ENCODE peak calls at places on chromosomes 2 and 18, in five cellular contexts. One of them, this sample, is unnamed.

GRCh38 chr18:41639218-41639617 is 315.8 kb upstream of the PIK3C3 start:
- DNase-seq in fibroblast of mammary gland: no peak
- DNase-seq in cardiac fibroblast: no peak
- DNase-seq in A549: no peak
- DNase-seq in choroid plexus epithelial cell: no peak
- DNase-seq in this sample: no peak

GRCh38 chr2:199019898-199020507 is 437.7 kb downstream of the SATB2 start:
- DNase-seq in fibroblast of mammary gland: peak
- DNase-seq in cardiac fibroblast: peak
- DNase-seq in A549: peak
- DNase-seq in choroid plexus epithelial cell: peak
- DNase-seq in this sample: no peak

GRCh38 chr2:43412121-43412753 is 183.6 kb downstream of the THADA start:
- DNase-seq in fibroblast of mammary gland: peak
- DNase-seq in cardiac fibroblast: peak
- DNase-seq in A549: peak
- DNase-seq in choroid plexus epithelial cell: peak
- DNase-seq in this sample: no peak

GRCh38 chr2:231162036-231162345 is 36.4 kb upstream of the ARMC9 start:
- DNase-seq in fibroblast of mammary gland: peak
- DNase-seq in cardiac fibroblast: peak
- DNase-seq in A549: no peak
- DNase-seq in choroid plexus epithelial cell: peak
- DNase-seq in this sample: peak

GRCh38 chr18:59985289-59985688 is 85.5 kb downstream of the PMAIP1 start:
- DNase-seq in fibroblast of mammary gland: no peak
- DNase-seq in cardiac fibroblast: no peak
- DNase-seq in A549: no peak
- DNase-seq in choroid plexus epithelial cell: no peak
- DNase-seq in this sample: no peak

GRCh38 chr2:170013802-170014551 is 164.0 kb upstream of the MYO3B start:
- DNase-seq in fibroblast of mammary gland: no peak
- DNase-seq in cardiac fibroblast: peak
- DNase-seq in A549: no peak
- DNase-seq in choroid plexus epithelial cell: peak
- DNase-seq in this sample: no peak

GRCh38 chr18:9575558-9575957 is 38.8 kb downstream of the PPP4R1 start:
- DNase-seq in fibroblast of mammary gland: peak
- DNase-seq in cardiac fibroblast: peak
- DNase-seq in A549: peak
- DNase-seq in choroid plexus epithelial cell: peak
- DNase-seq in this sample: peak

GRCh38 chr2:203675086-203675485 is 31.4 kb upstream of the CD28 start:
- DNase-seq in fibroblast of mammary gland: peak
- DNase-seq in cardiac fibroblast: no peak
- DNase-seq in A549: no peak
- DNase-seq in choroid plexus epithelial cell: peak
- DNase-seq in this sample: no peak

GRCh38 chr18:23114911-23115310 is 20.4 kb upstream of the CABLES1 start:
- DNase-seq in fibroblast of mammary gland: peak
- DNase-seq in cardiac fibroblast: peak
- DNase-seq in A549: peak
- DNase-seq in choroid plexus epithelial cell: peak
- DNase-seq in this sample: no peak

GRCh38 chr2:198127627-198128026 is 323.2 kb downstream of the PLCL1 start:
- DNase-seq in fibroblast of mammary gland: peak
- DNase-seq in cardiac fibroblast: peak
- DNase-seq in A549: peak
- DNase-seq in choroid plexus epithelial cell: peak
- DNase-seq in this sample: no peak

GRCh38 chr2:56168163-56168562 is 15.6 kb upstream of the CCDC85A start:
- DNase-seq in fibroblast of mammary gland: peak
- DNase-seq in cardiac fibroblast: peak
- DNase-seq in A549: no peak
- DNase-seq in choroid plexus epithelial cell: peak
- DNase-seq in this sample: peak

GRCh38 chr2:232779465-232779864 is 3.1 kb upstream of the KCNJ13 start:
- DNase-seq in fibroblast of mammary gland: no peak
- DNase-seq in cardiac fibroblast: no peak
- DNase-seq in A549: no peak
- DNase-seq in choroid plexus epithelial cell: no peak
- DNase-seq in this sample: no peak

GRCh38 chr18:8990276-8991031 is 112.0 kb upstream of the NDUFV2 start:
- DNase-seq in fibroblast of mammary gland: peak
- DNase-seq in cardiac fibroblast: no peak
- DNase-seq in A549: no peak
- DNase-seq in choroid plexus epithelial cell: no peak
- DNase-seq in this sample: no peak

GRCh38 chr2:124988111-124988510 is 963.0 kb downstream of the CNTNAP5 start:
- DNase-seq in fibroblast of mammary gland: no peak
- DNase-seq in cardiac fibroblast: no peak
- DNase-seq in A549: no peak
- DNase-seq in choroid plexus epithelial cell: no peak
- DNase-seq in this sample: no peak

DNA sequence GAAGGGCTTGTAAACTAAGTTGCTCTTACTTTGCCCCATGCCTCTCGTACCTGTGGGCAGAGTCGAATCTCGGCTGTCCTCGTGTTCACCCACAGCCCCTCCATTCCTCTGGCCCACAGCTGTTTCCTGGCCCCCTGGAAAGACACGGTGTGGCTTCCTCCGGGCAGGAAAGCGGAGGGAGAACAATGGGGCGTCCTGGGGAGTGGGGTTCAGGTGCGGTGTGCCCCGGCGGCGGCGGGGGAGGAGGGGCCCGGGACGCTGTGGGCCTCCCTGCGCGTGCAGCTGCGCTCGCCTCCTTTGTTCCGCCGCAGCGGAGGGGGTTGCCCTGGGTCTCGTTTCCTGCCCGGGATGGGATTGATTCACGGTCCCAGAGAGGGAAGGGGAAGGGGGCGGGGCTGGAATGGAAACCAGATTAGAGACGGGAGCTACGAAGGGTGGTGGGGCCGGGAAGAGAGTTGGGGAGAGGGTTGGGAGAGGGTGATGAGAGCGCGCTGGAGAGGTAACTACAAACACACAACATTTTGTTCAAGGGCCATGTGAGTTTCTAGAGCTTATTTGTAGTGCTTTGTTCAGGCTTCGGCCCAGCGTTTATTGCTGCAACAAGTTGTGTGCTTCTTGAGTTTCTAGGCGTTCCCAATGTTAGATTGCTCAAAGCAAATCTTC is 796 bp downstream of the MYO1B start:
- DNase-seq in fibroblast of mammary gland: peak
- DNase-seq in cardiac fibroblast: peak
- DNase-seq in A549: peak
- DNase-seq in choroid plexus epithelial cell: peak
- DNase-seq in this sample: no peak
- H3K4me3 ChIP-seq in fibroblast of mammary gland: peak
- H3K4me3 ChIP-seq in cardiac fibroblast: peak
- H3K4me3 ChIP-seq in A549: peak
- H3K4me3 ChIP-seq in choroid plexus epithelial cell: peak
- H3K4me3 ChIP-seq in this sample: peak

DNA sequence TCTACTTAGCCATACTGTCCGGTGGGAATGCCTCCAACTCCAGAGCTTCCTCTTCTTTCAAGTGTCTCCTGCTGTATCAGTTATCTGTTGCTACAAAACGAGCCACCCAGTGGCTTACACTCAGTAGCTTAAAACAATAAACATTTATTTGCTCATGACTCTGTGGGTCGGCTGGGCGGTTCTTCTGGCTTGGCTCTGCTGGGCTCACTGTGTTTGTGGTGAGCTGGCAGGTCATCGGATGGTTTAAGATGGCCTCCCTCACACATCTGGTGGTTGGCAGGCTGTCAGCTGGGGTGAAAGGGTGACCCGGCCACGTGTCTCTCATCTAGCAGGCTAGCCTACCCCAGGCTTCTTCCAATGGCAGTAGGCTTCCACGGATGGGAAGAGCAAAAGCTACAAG is 122.4 kb upstream of the SLC1A4 start:
- DNase-seq in fibroblast of mammary gland: peak
- DNase-seq in cardiac fibroblast: peak
- DNase-seq in A549: no peak
- DNase-seq in choroid plexus epithelial cell: peak
- DNase-seq in this sample: peak
- TF ChIP-seq CTCF in fibroblast of mammary gland: peak
- TF ChIP-seq CTCF in cardiac fibroblast: no peak
- TF ChIP-seq CTCF in A549: no peak
- TF ChIP-seq CTCF in choroid plexus epithelial cell: peak
- TF ChIP-seq CTCF in this sample: no peak

GRCh38 chr2:128313076-128313836 is 5.4 kb downstream of the HS6ST1 start:
- DNase-seq in fibroblast of mammary gland: peak
- DNase-seq in cardiac fibroblast: peak
- DNase-seq in A549: peak
- DNase-seq in choroid plexus epithelial cell: no peak
- DNase-seq in this sample: no peak
- H3K4me3 ChIP-seq in fibroblast of mammary gland: no peak
- H3K4me3 ChIP-seq in cardiac fibroblast: no peak
- H3K4me3 ChIP-seq in A549: no peak
- H3K4me3 ChIP-seq in choroid plexus epithelial cell: no peak
- H3K4me3 ChIP-seq in this sample: no peak

GRCh38 chr2:164567335-164567989 is 53.8 kb downstream of the GRB14 start:
- DNase-seq in fibroblast of mammary gland: no peak
- DNase-seq in cardiac fibroblast: no peak
- DNase-seq in A549: no peak
- DNase-seq in choroid plexus epithelial cell: no peak
- DNase-seq in this sample: no peak

GRCh38 chr2:164570475-164570874 is 50.8 kb downstream of the GRB14 start:
- DNase-seq in fibroblast of mammary gland: no peak
- DNase-seq in cardiac fibroblast: no peak
- DNase-seq in A549: no peak
- DNase-seq in choroid plexus epithelial cell: no peak
- DNase-seq in this sample: no peak

GRCh38 chr2:164565345-164565744 is 55.9 kb downstream of the GRB14 start:
- DNase-seq in fibroblast of mammary gland: no peak
- DNase-seq in cardiac fibroblast: no peak
- DNase-seq in A549: no peak
- DNase-seq in choroid plexus epithelial cell: peak
- DNase-seq in this sample: no peak

GRCh38 chr2:164568317-164568716 is 53.0 kb downstream of the GRB14 start:
- DNase-seq in fibroblast of mammary gland: no peak
- DNase-seq in cardiac fibroblast: no peak
- DNase-seq in A549: no peak
- DNase-seq in choroid plexus epithelial cell: no peak
- DNase-seq in this sample: no peak

DNA sequence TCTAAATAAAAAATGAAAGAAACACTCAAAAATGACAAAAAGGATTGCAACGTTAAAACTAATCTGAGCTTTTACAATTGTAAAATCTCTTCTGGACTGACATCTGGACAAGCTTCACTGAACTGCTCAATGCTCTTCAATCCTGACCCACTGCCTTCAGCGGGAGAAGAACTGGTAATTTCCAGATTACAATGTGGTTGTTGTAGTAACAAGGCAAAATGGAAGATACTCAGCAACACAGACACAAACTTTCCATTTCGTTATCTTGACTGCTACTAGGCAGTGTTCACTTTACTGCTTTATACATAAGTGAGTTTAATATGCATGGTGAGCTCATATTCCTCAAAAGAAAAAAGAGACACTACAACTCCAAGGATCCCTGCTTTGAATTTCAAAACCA is 51.9 kb downstream of the GRB14 start:
- DNase-seq in fibroblast of mammary gland: no peak
- DNase-seq in cardiac fibroblast: no peak
- DNase-seq in A549: no peak
- DNase-seq in choroid plexus epithelial cell: no peak
- DNase-seq in this sample: no peak
- TF ChIP-seq CTCF in fibroblast of mammary gland: no peak
- TF ChIP-seq CTCF in cardiac fibroblast: no peak
- TF ChIP-seq CTCF in A549: no peak
- TF ChIP-seq CTCF in choroid plexus epithelial cell: no peak
- TF ChIP-seq CTCF in this sample: no peak